ENCODE peak calls at places on chromosomes 11 and 22, in four cellular contexts. F, Q, L and V are unnamed samples. For H3K27me3, the result is how much of the 10 kb centered on the place peaks cover.

GRCh38 chr11:34454308-34455032 is 15.7 kb downstream of the CAT start:
- DNase-seq in F (no peak), Q (no peak), L (no peak), V (no peak)

GRCh38 chr11:95419915-95420314 is 188.9 kb upstream of the SESN3 start:
- DNase-seq in L (no peak), Q (no peak), F (peak), V (no peak)

GRCh38 chr11:129247129-129247528 is 55.0 kb upstream of the ARHGAP32 start:
- DNase-seq in L (no peak), F (peak), Q (no peak), V (no peak)

GRCh38 chr11:122276221-122276620 is 160.2 kb upstream of the BLID start:
- DNase-seq in Q (no peak), L (no peak), F (no peak), V (no peak)

GRCh38 chr22:31206896-31207687 is 5.0 kb upstream of the LIMK2 start:
- DNase-seq in L (no peak), F (peak), Q (no peak), V (no peak)

GRCh38 chr11:69662806-69663205 is 12.3 kb downstream of the LTO1 start:
- DNase-seq in L (no peak), F (no peak), Q (no peak), V (peak)

GRCh38 chr11:12962306-12962705 is 46.8 kb upstream of the RASSF10 start:
- DNase-seq in F (no peak), L (no peak), Q (no peak), V (no peak)

GRCh38 chr11:130400793-130401483 is 27.5 kb downstream of the ADAMTS8 start:
- DNase-seq in F (no peak), L (no peak), Q (no peak), V (no peak)

GRCh38 chr11:64138413-64138812 is 27.5 kb downstream of the MACROD1 start:
- DNase-seq in Q (no peak), L (no peak), F (no peak), V (no peak)

GRCh38 chr11:1770528-1770927 is 6.8 kb upstream of the CTSD start:
- DNase-seq in L (no peak), Q (no peak), F (peak), V (no peak)

GRCh38 chr11:125404811-125405481 is 91.1 kb downstream of the FEZ1 start:
- DNase-seq in F (peak), L (peak), Q (peak), V (peak)

GRCh38 chr11:61090521-61090920 is 11.8 kb upstream of the CD5 start:
- DNase-seq in Q (no peak), L (no peak), F (no peak), V (no peak)

GRCh38 chr11:120104041-120104440 is 33.9 kb downstream of the TRIM29 start:
- DNase-seq in L (no peak), Q (no peak), F (no peak), V (no peak)
- H3K27me3 ChIP-seq in L (under half), Q (under half), F (half or more), V (under half)

GRCh38 chr11:66410191-66410590 is 10.6 kb upstream of the NPAS4 start:
- DNase-seq in Q (no peak), F (no peak), L (no peak), V (no peak)

GRCh38 chr11:66408488-66409214 is 12.2 kb upstream of the NPAS4 start:
- DNase-seq in L (peak), Q (peak), F (peak), V (peak)

GRCh38 chr11:66407651-66408050 is 13.2 kb upstream of the NPAS4 start:
- DNase-seq in L (no peak), Q (no peak), F (no peak), V (no peak)

GRCh38 chr11:66411323-66411722 is 9.5 kb upstream of the NPAS4 start:
- DNase-seq in F (no peak), L (no peak), Q (no peak), V (no peak)

GRCh38 chr11:66409226-66409625 is 11.6 kb upstream of the NPAS4 start:
- DNase-seq in F (no peak), Q (peak), L (no peak), V (no peak)
- H3K27me3 ChIP-seq in F (half or more), Q (under half), L (under half), V (under half)

DNA sequence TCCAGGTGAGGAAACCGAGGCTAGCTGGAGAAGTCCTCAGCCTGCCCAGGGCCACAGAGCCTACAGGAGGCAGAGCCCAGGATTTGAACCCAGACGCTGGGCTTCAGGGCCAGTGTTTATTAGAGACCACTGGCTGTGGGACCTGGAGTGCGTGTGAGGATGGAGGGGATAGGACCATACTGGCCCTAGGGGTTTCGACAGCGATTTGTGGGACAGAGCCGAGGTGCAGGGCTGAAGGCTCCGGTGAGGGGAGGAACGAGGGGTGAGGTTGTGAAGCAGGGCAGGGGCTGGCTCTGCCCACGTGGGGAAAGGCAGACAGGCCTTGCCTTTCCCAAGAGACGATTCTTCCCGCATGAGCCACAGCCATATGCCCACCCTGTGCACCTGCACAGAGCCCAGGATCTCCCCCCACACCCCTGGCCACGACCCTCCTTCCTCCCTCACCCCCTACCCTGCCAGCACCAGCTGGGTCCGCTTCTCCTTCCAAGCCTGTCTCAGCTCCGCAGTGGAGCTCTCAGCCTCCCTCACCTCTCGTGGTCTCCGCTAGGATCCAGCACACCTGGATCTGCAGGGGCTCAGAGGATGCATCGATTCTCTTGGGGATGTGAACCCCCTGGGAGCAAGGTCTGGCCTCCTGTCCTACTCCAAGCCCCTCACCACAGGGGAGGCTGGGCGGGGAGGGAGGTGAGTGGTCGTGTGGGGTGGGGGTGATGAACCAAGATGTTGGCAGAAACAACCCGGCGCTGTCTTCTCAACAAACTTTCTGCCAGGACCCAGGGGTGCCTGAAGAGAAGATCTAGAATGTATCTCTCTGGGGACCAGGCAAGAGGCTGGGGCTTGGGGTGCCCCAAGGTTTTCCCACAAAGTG is 58.4 kb downstream of the RTL6 start:
- DNase-seq in Q (no peak), L (no peak), F (no peak), V (no peak)
- H3K27me3 ChIP-seq in Q (under half), L (under half), F (under half), V (under half)

GRCh38 chr22:44030702-44031082 is 6.6 kb downstream of the PARVB start:
- DNase-seq in F (no peak), Q (no peak), L (no peak), V (no peak)
- H3K27me3 ChIP-seq in F (under half), Q (under half), L (under half), V (under half)

GRCh38 chr11:57230316-57230715 is 6.7 kb downstream of the APLNR start:
- DNase-seq in Q (no peak), F (no peak), L (no peak), V (no peak)

GRCh38 chr11:57231539-57232253 is 5.4 kb downstream of the APLNR start:
- DNase-seq in Q (no peak), F (no peak), L (no peak), V (no peak)

GRCh38 chr11:57230797-57231538 is 6.1 kb downstream of the APLNR start:
- DNase-seq in L (no peak), F (no peak), Q (no peak), V (no peak)

GRCh38 chr11:57235761-57236703 is 1.0 kb downstream of the APLNR start:
- DNase-seq in L (no peak), F (no peak), Q (no peak), V (no peak)

GRCh38 chr11:57233702-57234101 is 3.3 kb downstream of the APLNR start:
- DNase-seq in F (no peak), L (no peak), Q (no peak), V (no peak)
- H3K27me3 ChIP-seq in F (half or more), L (half or more), Q (under half), V (under half)

GRCh38 chr11:72585762-72586590 is 88.2 kb downstream of the PDE2A start:
- DNase-seq in Q (peak), F (peak), L (peak), V (peak)

GRCh38 chr11:72584293-72584921 is 89.8 kb downstream of the PDE2A start:
- DNase-seq in F (no peak), L (no peak), Q (no peak), V (peak)

GRCh38 chr11:72586591-72587090 is 87.6 kb downstream of the PDE2A start:
- DNase-seq in L (no peak), Q (no peak), F (no peak), V (peak)

GRCh38 chr11:72583616-72584292 is 90.5 kb downstream of the PDE2A start:
- DNase-seq in Q (no peak), L (no peak), F (no peak), V (peak)

DNA sequence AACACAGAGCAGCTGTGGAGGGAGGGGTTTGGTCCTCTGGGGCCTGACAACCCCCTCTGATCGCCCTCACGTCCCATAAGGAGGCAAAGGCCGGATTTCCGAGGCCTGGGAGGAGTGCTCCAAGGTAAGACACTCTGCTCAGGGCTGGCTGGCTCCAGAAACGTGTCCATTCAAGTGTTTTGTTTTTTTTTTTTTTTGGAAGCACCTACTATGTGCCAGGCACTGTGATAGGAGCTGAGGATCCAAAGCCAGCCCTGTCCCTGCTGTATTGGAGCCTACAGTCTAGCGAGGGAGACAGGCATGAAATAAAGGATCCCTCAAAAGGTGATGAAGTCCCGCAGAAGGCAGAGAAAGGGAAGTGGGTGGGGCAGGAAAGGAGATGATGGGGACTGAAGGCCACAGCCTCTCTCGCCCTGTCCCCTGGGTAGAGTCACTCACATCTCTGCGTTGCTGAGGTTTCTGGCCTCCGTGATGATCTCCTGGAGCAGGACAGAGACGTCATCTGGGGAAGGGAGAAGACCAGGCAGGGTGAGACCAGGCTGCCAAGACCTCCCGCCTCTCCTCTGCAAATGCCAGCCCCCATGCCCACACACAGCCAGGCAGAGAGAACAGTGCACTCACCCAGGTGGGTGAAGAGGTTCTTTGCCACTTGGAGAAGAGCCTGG is 89.2 kb downstream of the PDE2A start:
- DNase-seq in Q (no peak), F (no peak), L (no peak), V (no peak)
- H3K27me3 ChIP-seq in Q (under half), F (under half), L (under half), V (under half)

GRCh38 chr11:76704171-76704948 is 33.8 kb upstream of the LRRC32 start:
- DNase-seq in F (no peak), Q (no peak), L (no peak), V (no peak)

GRCh38 chr11:76706667-76707066 is 36.1 kb upstream of the LRRC32 start:
- DNase-seq in F (no peak), Q (no peak), L (no peak), V (no peak)

GRCh38 chr11:76707293-76707825 is 36.8 kb upstream of the LRRC32 start:
- DNase-seq in F (no peak), L (no peak), Q (no peak), V (no peak)

GRCh38 chr11:76703707-76704106 is 33.2 kb upstream of the LRRC32 start:
- DNase-seq in Q (no peak), L (no peak), F (no peak), V (no peak)

GRCh38 chr11:76705834-76706233 is 35.3 kb upstream of the LRRC32 start:
- DNase-seq in L (no peak), F (no peak), Q (no peak), V (no peak)
- H3K27me3 ChIP-seq in L (under half), F (under half), Q (under half), V (under half)